ENCODE peak calls at places on chromosomes 5 and 9, in five cellular contexts. One of them, this sample, is unnamed.

GRCh38 chr5:177304392-177305119 is 957 bp downstream of the PRELID1 start:
- DNase-seq in transverse colon: peak; percentile 75
- DNase-seq in breast epithelium: no peak
- DNase-seq in prostate gland: no peak
- DNase-seq in sigmoid colon: peak; percentile 63
- DNase-seq in this sample: peak; percentile 86

GRCh38 chr9:30796806-30797205 is 1587.6 kb upstream of the ACO1 start:
- DNase-seq in breast epithelium: no peak
- DNase-seq in transverse colon: no peak
- DNase-seq in sigmoid colon: no peak
- DNase-seq in prostate gland: no peak
- DNase-seq in this sample: no peak

GRCh38 chr5:57911466-57911865 is 428.9 kb upstream of the ACTBL2 start:
- DNase-seq in sigmoid colon: no peak
- DNase-seq in prostate gland: no peak
- DNase-seq in breast epithelium: no peak
- DNase-seq in transverse colon: no peak
- DNase-seq in this sample: no peak

GRCh38 chr5:181235323-181235688 is 8.4 kb downstream of the RACK1 start:
- DNase-seq in sigmoid colon: no peak
- DNase-seq in breast epithelium: no peak
- DNase-seq in transverse colon: no peak
- DNase-seq in prostate gland: no peak
- DNase-seq in this sample: no peak

GRCh38 chr5:180848878-180849277 is 12.2 kb downstream of the ZFP62 start:
- DNase-seq in prostate gland: no peak
- DNase-seq in transverse colon: no peak
- DNase-seq in sigmoid colon: no peak
- DNase-seq in breast epithelium: no peak
- DNase-seq in this sample: no peak

GRCh38 chr5:78899922-78900362 is 85.2 kb downstream of the ARSB start:
- DNase-seq in prostate gland: no peak
- DNase-seq in sigmoid colon: no peak
- DNase-seq in breast epithelium: no peak
- DNase-seq in transverse colon: peak; percentile 61
- DNase-seq in this sample: no peak

GRCh38 chr5:114221807-114222206 is 140.1 kb upstream of the KCNN2 start:
- DNase-seq in breast epithelium: no peak
- DNase-seq in transverse colon: no peak
- DNase-seq in sigmoid colon: no peak
- DNase-seq in prostate gland: no peak
- DNase-seq in this sample: no peak

GRCh38 chr9:20962487-20962886 is 69.0 kb downstream of the HACD4 start:
- DNase-seq in prostate gland: no peak
- DNase-seq in breast epithelium: no peak
- DNase-seq in sigmoid colon: no peak
- DNase-seq in transverse colon: no peak
- DNase-seq in this sample: no peak

GRCh38 chr5:6003040-6003825 is 375.1 kb downstream of the MED10 start:
- DNase-seq in transverse colon: no peak
- DNase-seq in prostate gland: no peak
- DNase-seq in sigmoid colon: no peak
- DNase-seq in breast epithelium: no peak
- DNase-seq in this sample: no peak

GRCh38 chr5:178340637-178341036 is 108.0 kb upstream of the PHYKPL start:
- DNase-seq in transverse colon: no peak
- DNase-seq in breast epithelium: no peak
- DNase-seq in prostate gland: no peak
- DNase-seq in sigmoid colon: peak; percentile 48
- DNase-seq in this sample: no peak

GRCh38 chr5:150192462-150192861 is 2.6 kb downstream of the SLC6A7 start:
- DNase-seq in breast epithelium: no peak
- DNase-seq in transverse colon: no peak
- DNase-seq in prostate gland: no peak
- DNase-seq in sigmoid colon: no peak
- DNase-seq in this sample: no peak

GRCh38 chr9:14313951-14314423 is at the start of gene NFIB:
- DNase-seq in prostate gland: peak; percentile 49
- DNase-seq in transverse colon: peak; percentile 36
- DNase-seq in sigmoid colon: peak; percentile 81
- DNase-seq in breast epithelium: no peak
- DNase-seq in this sample: peak; percentile 78

GRCh38 chr5:138021771-138022170 is 11.1 kb downstream of the FAM13B start:
- DNase-seq in prostate gland: no peak
- DNase-seq in sigmoid colon: no peak
- DNase-seq in transverse colon: no peak
- DNase-seq in breast epithelium: no peak
- DNase-seq in this sample: no peak

GRCh38 chr5:6734243-6734695 is 21.0 kb downstream of the TENT4A start:
- DNase-seq in prostate gland: no peak
- DNase-seq in sigmoid colon: peak; percentile 72
- DNase-seq in transverse colon: no peak
- DNase-seq in breast epithelium: no peak
- DNase-seq in this sample: peak; percentile 68

GRCh38 chr5:143886621-143887301 is 74.8 kb downstream of the HMHB1 start:
- DNase-seq in prostate gland: no peak
- DNase-seq in sigmoid colon: no peak
- DNase-seq in breast epithelium: no peak
- DNase-seq in transverse colon: no peak
- DNase-seq in this sample: no peak

GRCh38 chr9:98488578-98489312 is 220.0 kb downstream of the GABBR2 start:
- DNase-seq in prostate gland: no peak
- DNase-seq in transverse colon: no peak
- DNase-seq in breast epithelium: no peak
- DNase-seq in sigmoid colon: no peak
- DNase-seq in this sample: no peak

GRCh38 chr9:97046228-97046627 is 7.3 kb upstream of the CTSV start:
- DNase-seq in transverse colon: peak; percentile 75
- DNase-seq in prostate gland: peak; percentile 82
- DNase-seq in breast epithelium: peak; percentile 93
- DNase-seq in sigmoid colon: no peak
- DNase-seq in this sample: no peak

GRCh38 chr5:144028644-144029043 is 141.8 kb downstream of the YIPF5 start:
- DNase-seq in transverse colon: no peak
- DNase-seq in prostate gland: no peak
- DNase-seq in breast epithelium: no peak
- DNase-seq in sigmoid colon: no peak
- DNase-seq in this sample: no peak

GRCh38 chr5:56625577-56625976 is 189.8 kb upstream of the MAP3K1 start:
- DNase-seq in transverse colon: no peak
- DNase-seq in prostate gland: no peak
- DNase-seq in sigmoid colon: no peak
- DNase-seq in breast epithelium: no peak
- DNase-seq in this sample: no peak

GRCh38 chr9:38243993-38244392 is 148.5 kb upstream of the ALDH1B1 start:
- DNase-seq in prostate gland: no peak
- DNase-seq in sigmoid colon: no peak
- DNase-seq in transverse colon: no peak
- DNase-seq in breast epithelium: no peak
- DNase-seq in this sample: no peak

GRCh38 chr5:151870820-151871219 is 53.8 kb downstream of the GLRA1 start:
- DNase-seq in breast epithelium: no peak
- DNase-seq in prostate gland: no peak
- DNase-seq in transverse colon: peak; percentile 14
- DNase-seq in sigmoid colon: no peak
- DNase-seq in this sample: no peak

GRCh38 chr9:71036501-71036900 is 84.9 kb downstream of the TRPM3 start:
- DNase-seq in prostate gland: no peak
- DNase-seq in breast epithelium: peak; percentile 23
- DNase-seq in transverse colon: no peak
- DNase-seq in sigmoid colon: no peak
- DNase-seq in this sample: no peak

GRCh38 chr5:75046366-75047142 is 5.8 kb downstream of the GCNT4 start:
- DNase-seq in prostate gland: no peak
- DNase-seq in sigmoid colon: no peak
- DNase-seq in transverse colon: no peak
- DNase-seq in breast epithelium: no peak
- DNase-seq in this sample: no peak

GRCh38 chr9:70470050-70471015 is 55.9 kb upstream of the KLF9 start:
- DNase-seq in transverse colon: peak; percentile 82
- DNase-seq in breast epithelium: no peak
- DNase-seq in prostate gland: no peak
- DNase-seq in sigmoid colon: no peak
- DNase-seq in this sample: no peak

GRCh38 chr5:123835421-123835820 is 323.4 kb downstream of the CSNK1G3 start:
- DNase-seq in prostate gland: no peak
- DNase-seq in transverse colon: no peak
- DNase-seq in sigmoid colon: no peak
- DNase-seq in breast epithelium: no peak
- DNase-seq in this sample: no peak

GRCh38 chr5:82045526-82046267 is 73.9 kb downstream of the ATG10 start:
- DNase-seq in prostate gland: no peak
- DNase-seq in transverse colon: no peak
- DNase-seq in breast epithelium: no peak
- DNase-seq in sigmoid colon: no peak
- DNase-seq in this sample: no peak

GRCh38 chr5:174831985-174832384 is 107.6 kb downstream of the MSX2 start:
- DNase-seq in prostate gland: no peak
- DNase-seq in transverse colon: no peak
- DNase-seq in sigmoid colon: no peak
- DNase-seq in breast epithelium: no peak
- DNase-seq in this sample: no peak

GRCh38 chr5:155872801-155873200 is 454.2 kb upstream of the SGCD start:
- DNase-seq in transverse colon: no peak
- DNase-seq in sigmoid colon: no peak
- DNase-seq in breast epithelium: no peak
- DNase-seq in prostate gland: no peak
- DNase-seq in this sample: no peak

GRCh38 chr5:76788362-76788761 is 30.5 kb upstream of the F2RL1 start:
- DNase-seq in sigmoid colon: no peak
- DNase-seq in prostate gland: no peak
- DNase-seq in breast epithelium: no peak
- DNase-seq in transverse colon: peak; percentile 65
- DNase-seq in this sample: no peak
- H3K4me1 ChIP-seq in sigmoid colon: no peaks in the 10 kb centered on the region
- H3K4me1 ChIP-seq in prostate gland: no peaks in the 10 kb centered on the region
- H3K4me1 ChIP-seq in breast epithelium: no peaks in the 10 kb centered on the region
- H3K4me1 ChIP-seq in transverse colon: peaks cover 4% of the 10 kb centered on the region
- H3K4me1 ChIP-seq in this sample: peaks cover 12% of the 10 kb centered on the region

GRCh38 chr9:129624168-129624759 is 1.7 kb upstream of the NTMT1 start:
- DNase-seq in prostate gland: no peak
- DNase-seq in sigmoid colon: no peak
- DNase-seq in breast epithelium: no peak
- DNase-seq in transverse colon: peak; percentile 66
- DNase-seq in this sample: no peak

GRCh38 chr9:129627556-129628492 is 1.9 kb downstream of the NTMT1 start:
- DNase-seq in sigmoid colon: no peak
- DNase-seq in prostate gland: no peak
- DNase-seq in transverse colon: no peak
- DNase-seq in breast epithelium: no peak
- DNase-seq in this sample: no peak

GRCh38 chr9:129626944-129627297 is 958 bp downstream of the NTMT1 start:
- DNase-seq in breast epithelium: no peak
- DNase-seq in transverse colon: no peak
- DNase-seq in sigmoid colon: no peak
- DNase-seq in prostate gland: no peak
- DNase-seq in this sample: no peak

GRCh38 chr9:129624947-129625346 is 1.0 kb upstream of the NTMT1 start:
- DNase-seq in sigmoid colon: no peak
- DNase-seq in breast epithelium: no peak
- DNase-seq in transverse colon: no peak
- DNase-seq in prostate gland: no peak
- DNase-seq in this sample: no peak

DNA sequence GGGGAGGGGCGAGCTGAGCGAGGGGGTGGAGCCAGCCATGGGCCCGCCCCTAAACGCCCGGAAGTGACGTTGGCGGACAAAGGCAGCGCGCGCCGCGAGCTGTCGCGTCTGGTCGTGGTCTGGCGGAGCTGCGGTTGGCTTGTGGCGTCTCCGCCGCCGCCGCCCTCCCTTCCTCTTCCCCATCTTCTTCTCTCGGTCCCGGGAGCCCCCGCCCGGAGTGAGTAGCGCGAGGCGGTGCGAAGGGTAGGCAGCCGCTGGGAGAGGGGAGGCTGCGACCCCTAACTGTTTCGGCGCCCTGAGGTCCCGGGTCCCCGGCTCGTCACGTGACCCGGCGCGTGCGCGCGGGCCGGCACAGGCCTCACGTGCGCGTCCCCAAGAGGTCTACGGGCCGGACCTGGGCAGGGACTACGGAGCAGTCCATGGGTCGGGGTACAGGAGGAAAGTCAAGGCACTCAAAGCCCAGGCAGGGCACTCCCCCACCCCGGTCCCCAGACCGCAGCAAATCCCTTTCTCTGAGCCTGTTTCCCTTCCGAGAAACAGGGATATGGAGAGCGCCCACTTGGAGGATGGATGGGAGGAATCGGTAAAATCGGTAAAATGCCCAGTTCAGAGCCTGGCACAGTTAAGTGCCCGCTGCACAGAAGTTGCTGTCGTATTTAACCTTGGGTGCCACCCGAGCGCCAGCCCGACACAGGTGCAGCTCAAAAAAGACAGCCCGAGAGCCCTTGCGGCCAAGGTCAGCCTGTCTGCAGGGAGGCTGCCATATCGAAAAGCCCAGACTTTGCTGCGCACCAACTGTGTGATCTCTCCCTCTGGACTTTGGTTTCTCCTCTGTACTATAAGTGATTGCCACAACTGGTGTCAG is at the start of gene NTMT1:
- DNase-seq in sigmoid colon: peak; percentile 94
- DNase-seq in transverse colon: peak; percentile 89
- DNase-seq in breast epithelium: peak; percentile 85
- DNase-seq in prostate gland: peak; percentile 85
- DNase-seq in this sample: peak; percentile 96
- TF ChIP-seq POLR2AphosphoS5 in sigmoid colon: peak; percentile 100
- TF ChIP-seq POLR2AphosphoS5 in transverse colon: peak; percentile 99
- TF ChIP-seq POLR2AphosphoS5 in breast epithelium: peak; percentile 99
- TF ChIP-seq POLR2AphosphoS5 in prostate gland: peak; percentile 97
- TF ChIP-seq POLR2AphosphoS5 in this sample: peak; percentile 99

DNA sequence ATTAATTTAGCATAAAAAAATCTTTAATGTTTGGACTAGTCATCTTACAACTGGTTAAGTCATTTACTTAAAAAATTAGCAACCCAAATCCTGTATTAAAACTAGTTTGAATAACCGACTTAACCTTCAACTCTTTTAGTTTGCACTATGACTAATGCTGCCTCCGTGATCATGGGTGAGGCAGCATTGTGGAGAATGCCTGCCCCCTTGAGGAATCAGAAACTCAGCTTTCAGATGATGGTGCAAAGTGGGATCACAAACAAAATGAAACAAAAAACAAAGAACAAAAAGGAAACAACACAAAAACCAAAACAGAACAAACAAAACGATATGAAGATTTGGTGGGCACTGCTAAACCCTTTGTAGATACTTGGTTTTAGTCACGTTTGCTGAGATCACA is 127.0 kb upstream of the PALM2AKAP2 start:
- DNase-seq in prostate gland: no peak
- DNase-seq in sigmoid colon: no peak
- DNase-seq in transverse colon: no peak
- DNase-seq in breast epithelium: no peak
- DNase-seq in this sample: no peak
- TF ChIP-seq CTCF in prostate gland: no peak
- TF ChIP-seq CTCF in sigmoid colon: no peak
- TF ChIP-seq CTCF in transverse colon: no peak
- TF ChIP-seq CTCF in breast epithelium: no peak
- TF ChIP-seq CTCF in this sample: no peak

DNA sequence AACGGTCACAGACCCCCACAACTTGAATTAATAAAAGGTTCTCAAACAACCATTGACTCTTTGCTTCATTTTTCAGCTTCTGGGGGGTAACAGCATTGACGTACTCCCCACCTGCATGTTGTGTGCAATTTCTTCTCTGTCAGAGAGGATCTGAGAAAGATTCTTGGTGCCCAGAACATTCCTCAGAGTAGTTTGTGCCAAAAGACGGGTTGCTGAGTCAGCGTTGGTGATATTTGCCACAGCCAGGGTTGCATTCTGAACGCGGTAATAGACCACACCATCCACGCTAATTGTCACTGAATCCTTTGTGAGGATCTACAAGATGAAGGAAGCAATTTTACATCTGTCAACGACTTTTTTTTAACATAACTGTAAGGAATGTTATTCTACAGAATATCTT is 21.0 kb downstream of the STOM start:
- DNase-seq in sigmoid colon: no peak
- DNase-seq in breast epithelium: no peak
- DNase-seq in prostate gland: no peak
- DNase-seq in transverse colon: no peak
- DNase-seq in this sample: no peak
- H3K4me1 ChIP-seq in sigmoid colon: no peaks in the 10 kb centered on the region
- H3K4me1 ChIP-seq in breast epithelium: no peaks in the 10 kb centered on the region
- H3K4me1 ChIP-seq in prostate gland: peaks cover 8% of the 10 kb centered on the region
- H3K4me1 ChIP-seq in transverse colon: peaks cover 49% of the 10 kb centered on the region
- H3K4me1 ChIP-seq in this sample: peaks cover 84% of the 10 kb centered on the region

This sample was measured in spleen.